ENCODE peak calls at places on chromosomes 13 and 19, in four cellular contexts. I is neuronal stem cell, Q is HL-60, A is RCC 7860. S is an unnamed sample.

GRCh38 chr19:48351341-48351752 is 12.4 kb downstream of the TMEM143 start:
- DNase-seq in I (peak), Q (peak), A (peak), S (no peak)

GRCh38 chr13:49292742-49293498 is 45.2 kb downstream of the CDADC1 start:
- DNase-seq in I (no peak), Q (no peak), A (no peak), S (peak)

GRCh38 chr13:24267283-24267682 is 42.1 kb upstream of the C1QTNF9 start:
- DNase-seq in I (no peak), Q (no peak), A (no peak), S (no peak)

GRCh38 chr13:110450941-110451340 is 110.6 kb downstream of the RAB20 start:
- DNase-seq in I (no peak), Q (no peak), A (no peak), S (no peak)

GRCh38 chr19:16801599-16801998 is 27.6 kb upstream of the SIN3B start:
- DNase-seq in I (no peak), Q (no peak), A (peak), S (no peak)

GRCh38 chr19:40523322-40524047 is 53.2 kb upstream of the SHKBP1 start:
- DNase-seq in I (peak), Q (peak), A (peak), S (peak)

GRCh38 chr19:46746281-46746965 is at the start of gene STRN4:
- DNase-seq in I (peak), Q (no peak), A (no peak), S (no peak)

GRCh38 chr13:67013709-67014108 is 216.4 kb downstream of the PCDH9 start:
- DNase-seq in I (no peak), Q (no peak), A (no peak), S (no peak)

GRCh38 chr19:7355151-7355845 is 6.6 kb downstream of the ARHGEF18 start:
- DNase-seq in I (no peak), Q (no peak), A (no peak), S (no peak)

GRCh38 chr19:46481947-46482346 is 10.6 kb upstream of the PNMA8A start:
- DNase-seq in I (no peak), Q (no peak), A (no peak), S (no peak)

GRCh38 chr13:35978607-35979316 is 152.4 kb downstream of the DCLK1 start:
- DNase-seq in I (peak), Q (peak), A (peak), S (peak)

GRCh38 chr13:106507560-106508274 is 27.7 kb downstream of the EFNB2 start:
- DNase-seq in I (no peak), Q (peak), A (peak), S (peak)

GRCh38 chr13:77536358-77536757 is 852 bp downstream of the SCEL start:
- DNase-seq in I (no peak), Q (no peak), A (no peak), S (no peak)

GRCh38 chr19:16661480-16662034 is 618 bp downstream of the TMEM38A start:
- DNase-seq in I (no peak), Q (no peak), A (no peak), S (no peak)

GRCh38 chr13:80199067-80199466 is 141.9 kb downstream of the SPRY2 start:
- DNase-seq in I (no peak), Q (no peak), A (no peak), S (no peak)

GRCh38 chr19:42076375-42076944 is 494 bp downstream of the ZNF574 start:
- DNase-seq in I (no peak), Q (no peak), A (no peak), S (no peak)

GRCh38 chr19:56611288-56611687 is 16.2 kb downstream of the ZNF71 start:
- DNase-seq in I (no peak), Q (no peak), A (no peak), S (no peak)

GRCh38 chr13:110538632-110539031 is 22.9 kb downstream of the RAB20 start:
- DNase-seq in I (no peak), Q (no peak), A (no peak), S (peak)

GRCh38 chr19:5349041-5349440 is 8.4 kb upstream of the PTPRS start:
- DNase-seq in I (no peak), Q (no peak), A (no peak), S (no peak)

GRCh38 chr13:23505007-23505406 is 65.2 kb upstream of the TNFRSF19 start:
- DNase-seq in I (no peak), Q (no peak), A (peak), S (no peak)

GRCh38 chr13:50523307-50523706 is 320.2 kb downstream of the DLEU7 start:
- DNase-seq in I (no peak), Q (no peak), A (no peak), S (no peak)

GRCh38 chr13:24264976-24265375 is 44.4 kb upstream of the C1QTNF9 start:
- DNase-seq in I (no peak), Q (no peak), A (no peak), S (no peak)

GRCh38 chr19:4369888-4370260 is 26.5 kb downstream of the MPND start:
- DNase-seq in I (no peak), Q (peak), A (peak), S (peak)

GRCh38 chr13:31048521-31048920 is 113.2 kb downstream of the HSPH1 start:
- DNase-seq in I (no peak), Q (no peak), A (peak), S (no peak)

GRCh38 chr19:16613841-16614240 is 14.2 kb downstream of the MED26 start:
- DNase-seq in I (no peak), Q (no peak), A (no peak), S (no peak)

GRCh38 chr19:18999016-18999758 is 34.1 kb downstream of the SUGP2 start:
- DNase-seq in I (no peak), Q (no peak), A (no peak), S (peak)

GRCh38 chr13:100131863-100132574 is 43.1 kb downstream of the PCCA start:
- DNase-seq in I (no peak), Q (no peak), A (peak), S (no peak)

GRCh38 chr19:41426952-41427646 is at the start of gene B3GNT8:
- DNase-seq in I (peak), Q (peak), A (no peak), S (peak)

GRCh38 chr13:78183737-78184136 is 265.1 kb upstream of the EDNRB start:
- DNase-seq in I (no peak), Q (no peak), A (no peak), S (no peak)